ENCODE peak calls at places on chromosomes 4 and X, in seven cellular contexts. R is NB4, L is AG09309, C is AG04449, E is hepatocyte, Y is LNCaP clone FGC, U is fibroblast of lung. P is an unnamed sample.

GRCh38 chr4:27921236-27921635 is 1060.6 kb downstream of the STIM2 start:
- DNase-seq in Y (no peak), C (no peak), R (no peak), U (peak), L (no peak), E (no peak), P (no peak)

GRCh38 chrX:38375888-38376287 is 23.5 kb downstream of the OTC start:
- DNase-seq in E (peak), R (peak), C (no peak), Y (no peak), L (no peak), U (no peak), P (no peak)

GRCh38 chr4:8069102-8069752 is 89.4 kb downstream of the ABLIM2 start:
- DNase-seq in Y (no peak), U (no peak), E (no peak), R (no peak), L (no peak), C (no peak), P (no peak)

GRCh38 chrX:46072776-46073175 is 472.4 kb downstream of the ZNF674 start:
- DNase-seq in E (no peak), Y (no peak), C (no peak), U (peak), L (no peak), R (no peak), P (no peak)

GRCh38 chrX:31124536-31124935 is 52.7 kb upstream of the FTHL17 start:
- DNase-seq in Y (no peak), L (no peak), R (no peak), C (no peak), U (no peak), E (no peak), P (no peak)

GRCh38 chr4:53688186-53688790 is 97.0 kb upstream of the LNX1 start:
- DNase-seq in E (peak), Y (no peak), L (peak), C (peak), U (peak), R (peak), P (peak)

GRCh38 chrX:35251229-35251628 is 308.6 kb downstream of the FAM47B start:
- DNase-seq in U (no peak), E (no peak), R (no peak), Y (no peak), L (no peak), C (no peak), P (no peak)

GRCh38 chrX:5236096-5236495 is 992.6 kb downstream of the NLGN4X start:
- DNase-seq in C (no peak), L (no peak), R (peak), E (peak), Y (peak), U (no peak), P (no peak)

GRCh38 chrX:123803331-123803983 is 56.4 kb upstream of the XIAP start:
- DNase-seq in L (no peak), C (no peak), E (peak), Y (peak), R (peak), U (peak), P (peak)

GRCh38 chr4:89298788-89299152 is 8.8 kb downstream of the GPRIN3 start:
- DNase-seq in L (no peak), R (peak), C (no peak), E (no peak), Y (no peak), U (peak), P (no peak)

GRCh38 chrX:75784689-75785491 is at the start of gene MAGEE2:
- DNase-seq in Y (no peak), R (no peak), U (no peak), C (no peak), E (no peak), L (no peak), P (no peak)
- H3K4me3 ChIP-seq in Y (no peak), R (no peak), U (no peak), C (no peak), E (no peak), L (no peak), P (no peak)

GRCh38 chr4:87006531-87007344 is 71.9 kb downstream of the AFF1 start:
- DNase-seq in C (peak), E (peak), L (peak), Y (peak), U (peak), R (peak), P (peak)
- TF ChIP-seq CTCF in C (peak), E (peak), L (peak), Y (peak), U (peak), R (no peak), P (no peak)

GRCh38 chrX:72003811-72004750 is 93.4 kb downstream of the NHSL2 start:
- DNase-seq in R (peak), E (peak), C (no peak), U (peak), L (peak), Y (no peak), P (peak)
- H3K4me3 ChIP-seq in R (no peak), E (no peak), C (no peak), U (no peak), L (no peak), Y (no peak), P (peak)

GRCh38 chrX:17535229-17535628 is 160.2 kb downstream of the NHS start:
- DNase-seq in E (peak), U (no peak), R (peak), L (no peak), C (no peak), Y (no peak), P (no peak)

GRCh38 chrX:17527135-17527701 is 152.2 kb downstream of the NHS start:
- DNase-seq in Y (no peak), L (no peak), E (no peak), R (peak), U (peak), C (no peak), P (no peak)

GRCh38 chrX:17529349-17529748 is 154.3 kb downstream of the NHS start:
- DNase-seq in R (no peak), Y (no peak), L (no peak), C (no peak), E (no peak), U (no peak), P (no peak)

GRCh38 chrX:17527932-17528331 is 152.9 kb downstream of the NHS start:
- DNase-seq in C (no peak), Y (no peak), L (no peak), U (no peak), E (no peak), R (peak), P (no peak)

GRCh38 chrX:17531500-17531899 is 156.5 kb downstream of the NHS start:
- DNase-seq in R (peak), L (no peak), Y (no peak), C (no peak), E (no peak), U (no peak), P (no peak)
- TF ChIP-seq CTCF in R (no peak), L (no peak), Y (no peak), C (no peak), E (no peak), U (no peak), P (no peak)

GRCh38 chr4:2256156-2256731 is 5.7 kb downstream of the MXD4 start:
- DNase-seq in E (no peak), C (no peak), L (no peak), Y (no peak), R (no peak), U (no peak), P (no peak)

GRCh38 chr4:2253160-2254084 is 8.5 kb downstream of the MXD4 start:
- DNase-seq in R (no peak), U (no peak), Y (no peak), L (no peak), E (no peak), C (no peak), P (no peak)

GRCh38 chr4:2256781-2257191 is 5.1 kb downstream of the MXD4 start:
- DNase-seq in E (no peak), Y (no peak), L (no peak), U (no peak), C (no peak), R (no peak), P (no peak)

GRCh38 chr4:2255501-2256155 is 6.3 kb downstream of the MXD4 start:
- DNase-seq in E (peak), C (no peak), L (no peak), U (peak), R (no peak), Y (no peak), P (no peak)

DNA sequence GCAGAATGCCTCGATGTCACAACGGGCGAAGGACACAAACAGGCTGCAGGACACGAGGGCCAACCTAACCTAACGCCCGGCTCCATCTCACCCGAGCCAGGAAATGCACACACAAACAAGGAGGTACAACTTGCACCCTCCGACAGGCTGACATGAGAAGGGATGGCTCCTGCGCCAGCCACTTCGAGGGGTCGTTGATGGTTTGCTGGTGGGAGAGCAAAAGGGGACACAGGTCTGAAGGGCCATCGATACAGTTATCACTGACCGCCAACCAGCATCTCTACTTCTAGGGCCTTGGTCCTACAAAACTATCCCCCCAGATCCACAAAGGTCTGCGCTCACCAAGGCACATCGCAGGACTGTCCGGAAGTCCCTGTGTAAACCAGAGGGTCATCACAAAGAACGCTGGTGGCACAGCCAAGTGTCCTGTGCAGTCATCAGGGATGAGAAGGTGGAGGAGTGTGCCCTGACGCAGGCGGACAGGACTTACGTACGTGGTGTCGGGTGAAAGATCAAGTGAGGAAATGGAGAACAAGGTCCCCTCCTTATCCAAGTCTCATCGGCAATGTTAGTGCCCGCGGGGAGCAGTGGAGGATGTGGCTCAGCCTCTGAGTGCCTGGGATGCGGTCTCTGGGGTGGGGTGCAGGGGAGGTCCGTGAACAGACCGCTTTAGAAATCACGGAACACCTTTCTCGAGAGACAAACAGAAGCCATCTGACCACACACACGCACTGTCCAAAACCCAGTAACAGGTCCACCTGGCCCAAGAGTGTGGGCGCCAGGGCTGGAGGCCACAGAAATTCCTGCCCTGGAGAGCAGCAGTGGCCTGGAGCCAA is 7.0 kb downstream of the MXD4 start:
- DNase-seq in E (peak), U (no peak), Y (no peak), L (no peak), C (no peak), R (no peak), P (no peak)
- H3K4me3 ChIP-seq in E (no peak), U (no peak), Y (no peak), L (no peak), C (no peak), R (no peak), P (no peak)